ENCODE peak calls at places on chromosomes 11 and 22, in eight cellular contexts. O, Y, J, G, P, A, B and X are unnamed samples. For H3K4me1, the result is how much of the 10 kb centered on the place peaks cover.

GRCh38 chr11:73389134-73389525 is 12.9 kb downstream of the RELT start:
- DNase-seq in P (no peak), B (no peak), Y (no peak), A (no peak), O (no peak), J (no peak), G (no peak), X (no peak)

GRCh38 chr22:49019737-49020136 is 807.9 kb downstream of the BRD1 start:
- DNase-seq in G (no peak), Y (no peak), P (no peak), J (peak), A (no peak), O (peak), B (peak), X (peak)

GRCh38 chr22:20813056-20813455 is 39.1 kb downstream of the SERPIND1 start:
- DNase-seq in Y (no peak), A (no peak), G (no peak), B (no peak), J (no peak), O (no peak), P (no peak), X (no peak)

GRCh38 chr22:50526849-50527801 is 1.7 kb upstream of the SCO2 start:
- DNase-seq in G (peak), P (peak), A (peak), O (no peak), J (no peak), B (peak), Y (no peak), X (no peak)

GRCh38 chr22:30079952-30080533 is at the start of gene HORMAD2:
- DNase-seq in G (no peak), B (no peak), O (no peak), J (no peak), Y (peak), P (no peak), A (no peak), X (no peak)

GRCh38 chr22:46457502-46458488 is 79.6 kb downstream of the CELSR1 start:
- DNase-seq in O (no peak), J (no peak), Y (no peak), G (no peak), P (no peak), A (peak), B (no peak), X (no peak)

GRCh38 chr22:17952273-17952801 is 72.0 kb downstream of the MICAL3 start:
- DNase-seq in G (no peak), P (no peak), B (peak), Y (no peak), J (no peak), A (no peak), O (peak), X (no peak)

GRCh38 chr11:103842191-103842590 is 194.2 kb upstream of the DDI1 start:
- DNase-seq in O (no peak), P (no peak), A (no peak), Y (no peak), G (no peak), B (no peak), J (peak), X (no peak)

GRCh38 chr11:97398246-97398645 is 1008.4 kb downstream of the JRKL start:
- DNase-seq in G (no peak), O (no peak), J (no peak), Y (no peak), P (no peak), A (no peak), B (no peak), X (no peak)

GRCh38 chr11:118211006-118211405 is 13.8 kb downstream of the JAML start:
- DNase-seq in G (no peak), O (no peak), A (no peak), P (no peak), B (no peak), J (no peak), Y (peak), X (no peak)

GRCh38 chr11:115941044-115941443 is 436.8 kb upstream of the CADM1 start:
- DNase-seq in A (no peak), O (no peak), P (no peak), G (no peak), B (no peak), J (no peak), Y (no peak), X (no peak)

GRCh38 chr22:19201858-19202798 is 23.6 kb upstream of the SLC25A1 start:
- DNase-seq in B (peak), O (no peak), P (no peak), Y (no peak), A (no peak), J (no peak), G (no peak), X (no peak)

GRCh38 chr11:71568707-71569349 is 3.5 kb downstream of the KRTAP5-10 start:
- DNase-seq in Y (no peak), A (peak), G (no peak), J (no peak), B (peak), P (no peak), O (no peak), X (no peak)

GRCh38 chr11:45087761-45088160 is 58.7 kb upstream of the PRDM11 start:
- DNase-seq in O (no peak), A (no peak), J (no peak), Y (no peak), P (no peak), B (no peak), G (no peak), X (no peak)

GRCh38 chr11:129119036-129119435 is 73.1 kb downstream of the ARHGAP32 start:
- DNase-seq in Y (no peak), J (no peak), O (no peak), B (no peak), A (no peak), P (no peak), G (no peak), X (no peak)

GRCh38 chr22:49567894-49568750 is 259.6 kb downstream of the BRD1 start:
- DNase-seq in A (no peak), P (no peak), B (peak), G (no peak), O (peak), J (peak), Y (no peak), X (no peak)

GRCh38 chr22:24494535-24495364 is at the start of gene UPB1:
- DNase-seq in B (no peak), G (no peak), O (no peak), Y (no peak), A (no peak), P (no peak), J (no peak), X (no peak)

GRCh38 chr11:7576671-7577225 is 62.9 kb downstream of the PPFIBP2 start:
- DNase-seq in G (no peak), B (peak), O (no peak), Y (no peak), J (peak), P (no peak), A (peak), X (no peak)
- H3K4me1 ChIP-seq in G (half or more), B (under half), O (half or more), Y (under half), J (under half), P (half or more), A (under half), X (under half)

GRCh38 chr11:27362032-27362431 is 983 bp downstream of the CCDC34 start:
- DNase-seq in O (no peak), Y (no peak), P (no peak), J (no peak), G (no peak), A (no peak), B (no peak), X (no peak)
- H3K4me3 ChIP-seq in O (peak), Y (no peak), P (peak), J (no peak), G (no peak), A (peak), B (no peak), X (peak)

DNA sequence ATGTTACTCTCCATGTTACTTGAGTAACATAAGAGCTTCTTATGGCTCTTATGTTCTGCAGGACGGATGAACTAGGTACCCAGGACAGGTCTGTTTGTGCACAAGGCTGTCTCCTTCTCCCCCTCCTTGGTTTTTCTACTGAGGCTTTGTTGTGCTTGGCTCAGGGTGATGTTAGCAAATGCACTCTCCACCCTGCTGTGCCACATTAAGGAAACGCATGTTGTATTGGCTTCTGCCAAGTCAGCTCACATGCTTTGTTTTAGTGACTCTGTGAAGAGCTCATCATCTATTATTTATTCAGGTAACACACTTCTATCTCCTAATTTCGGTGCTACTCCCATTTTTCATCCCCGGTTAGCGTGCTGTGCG is 108.3 kb downstream of the PTPRJ start:
- DNase-seq in B (no peak), Y (no peak), P (no peak), O (peak), J (no peak), G (no peak), A (no peak), X (no peak)
- TF ChIP-seq EP300 in B (no peak), Y (no peak), P (no peak), O (no peak), J (no peak), G (no peak), A (no peak), X (no peak)

GRCh38 chr11:119365071-119365591 is 16.4 kb downstream of the USP2 start:
- DNase-seq in P (no peak), G (no peak), Y (no peak), B (no peak), O (no peak), J (no peak), A (no peak), X (no peak)
- H3K4me1 ChIP-seq in P (half or more), G (half or more), Y (under half), B (under half), O (half or more), J (under half), A (under half), X (half or more)

GRCh38 chr11:22792497-22792896 is 37.1 kb downstream of the SVIP start:
- DNase-seq in B (no peak), O (no peak), A (no peak), Y (no peak), P (no peak), J (no peak), G (no peak), X (no peak)
- H3K4me3 ChIP-seq in B (no peak), O (no peak), A (no peak), Y (no peak), P (no peak), J (no peak), G (no peak), X (no peak)

GRCh38 chr11:99275521-99275920 is 254.8 kb downstream of the CNTN5 start:
- DNase-seq in O (no peak), P (no peak), Y (no peak), G (no peak), A (no peak), J (no peak), B (no peak), X (no peak)
- TF ChIP-seq EP300 in O (no peak), P (no peak), Y (no peak), G (no peak), A (no peak), J (no peak), B (no peak), X (no peak)

GRCh38 chr11:59265735-59266134 is 53.0 kb upstream of the MPEG1 start:
- DNase-seq in J (no peak), G (no peak), A (no peak), P (no peak), Y (no peak), B (no peak), O (no peak), X (no peak)
- H3K4me1 ChIP-seq in J (under half), G (under half), A (under half), P (under half), Y (under half), B (under half), O (under half), X (under half)

GRCh38 chr11:133058501-133058900 is 473.8 kb downstream of the OPCML start:
- DNase-seq in J (no peak), G (no peak), A (no peak), B (no peak), P (no peak), O (peak), Y (no peak), X (no peak)
- H3K4me3 ChIP-seq in J (no peak), G (no peak), A (no peak), B (no peak), P (no peak), O (no peak), Y (no peak), X (no peak)

GRCh38 chr11:12611352-12611751 is 62.9 kb upstream of the TEAD1 start:
- DNase-seq in A (no peak), G (no peak), O (no peak), P (no peak), J (no peak), Y (no peak), B (no peak), X (no peak)

GRCh38 chr11:12602421-12602820 is 71.8 kb upstream of the TEAD1 start:
- DNase-seq in P (no peak), A (no peak), J (no peak), Y (no peak), G (no peak), B (no peak), O (no peak), X (no peak)

GRCh38 chr11:12603362-12604088 is 70.7 kb upstream of the TEAD1 start:
- DNase-seq in Y (no peak), G (no peak), A (no peak), B (no peak), P (no peak), J (no peak), O (no peak), X (no peak)

GRCh38 chr11:12604557-12605105 is 69.6 kb upstream of the TEAD1 start:
- DNase-seq in G (no peak), O (no peak), B (no peak), A (no peak), J (no peak), Y (no peak), P (no peak), X (no peak)

GRCh38 chr11:12606597-12606996 is 67.6 kb upstream of the TEAD1 start:
- DNase-seq in O (no peak), P (no peak), G (no peak), A (no peak), J (no peak), B (no peak), Y (no peak), X (no peak)
- TF ChIP-seq EP300 in O (no peak), P (no peak), G (no peak), A (peak), J (no peak), B (no peak), Y (no peak), X (no peak)

GRCh38 chr11:78139422-78140391 is at the start of gene ALG8:
- DNase-seq in B (peak), A (peak), O (peak), J (peak), P (peak), Y (peak), G (peak), X (peak)
- H3K4me1 ChIP-seq in B (under half), A (under half), O (under half), J (under half), P (under half), Y (under half), G (under half), X (under half)